ENCODE peak calls at places on chromosomes 3 and 15, in six cellular contexts. One of them, this sample, is unnamed.

GRCh38 chr15:58551084-58551763 is 119.4 kb downstream of the LIPC start:
- DNase-seq in GM13976: no peak
- DNase-seq in IMR-90: no peak
- DNase-seq in activated B cell treated with CpG ODN at 0.5 μM for 24 hours: no peak
- DNase-seq in NCI-H1694 treated with DMSO at 0.1 percent for 48 hours: no peak
- DNase-seq in left colon: no peak
- DNase-seq in this sample: no peak

GRCh38 chr3:190108789-190109188 is 11.9 kb downstream of the P3H2 start:
- DNase-seq in IMR-90: no peak
- DNase-seq in GM13976: no peak
- DNase-seq in left colon: no peak
- DNase-seq in activated B cell treated with CpG ODN at 0.5 μM for 24 hours: no peak
- DNase-seq in NCI-H1694 treated with DMSO at 0.1 percent for 48 hours: no peak
- DNase-seq in this sample: no peak

GRCh38 chr15:71629147-71629760 is 181.1 kb upstream of the NR2E3 start:
- DNase-seq in left colon: no peak
- DNase-seq in activated B cell treated with CpG ODN at 0.5 μM for 24 hours: no peak
- DNase-seq in IMR-90: no peak
- DNase-seq in GM13976: no peak
- DNase-seq in NCI-H1694 treated with DMSO at 0.1 percent for 48 hours: no peak
- DNase-seq in this sample: no peak

GRCh38 chr3:151425640-151426336 is 35.1 kb downstream of the IGSF10 start:
- DNase-seq in GM13976: peak; percentile 25
- DNase-seq in NCI-H1694 treated with DMSO at 0.1 percent for 48 hours: no peak
- DNase-seq in IMR-90: no peak
- DNase-seq in activated B cell treated with CpG ODN at 0.5 μM for 24 hours: no peak
- DNase-seq in left colon: no peak
- DNase-seq in this sample: no peak

GRCh38 chr3:107414325-107414964 is 37.2 kb downstream of the CCDC54 start:
- DNase-seq in activated B cell treated with CpG ODN at 0.5 μM for 24 hours: no peak
- DNase-seq in NCI-H1694 treated with DMSO at 0.1 percent for 48 hours: no peak
- DNase-seq in left colon: no peak
- DNase-seq in GM13976: no peak
- DNase-seq in IMR-90: no peak
- DNase-seq in this sample: no peak

GRCh38 chr3:42526616-42527367 is 24.3 kb downstream of the VIPR1 start:
- DNase-seq in activated B cell treated with CpG ODN at 0.5 μM for 24 hours: no peak
- DNase-seq in IMR-90: no peak
- DNase-seq in left colon: no peak
- DNase-seq in GM13976: peak; percentile 68
- DNase-seq in NCI-H1694 treated with DMSO at 0.1 percent for 48 hours: no peak
- DNase-seq in this sample: no peak

GRCh38 chr15:92541197-92542190 is 114.1 kb downstream of the FAM174B start:
- DNase-seq in NCI-H1694 treated with DMSO at 0.1 percent for 48 hours: peak; percentile 31
- DNase-seq in IMR-90: no peak
- DNase-seq in left colon: no peak
- DNase-seq in GM13976: no peak
- DNase-seq in activated B cell treated with CpG ODN at 0.5 μM for 24 hours: no peak
- DNase-seq in this sample: no peak

GRCh38 chr15:43104426-43104825 is 1.4 kb downstream of the UBR1 start:
- DNase-seq in NCI-H1694 treated with DMSO at 0.1 percent for 48 hours: no peak
- DNase-seq in left colon: no peak
- DNase-seq in activated B cell treated with CpG ODN at 0.5 μM for 24 hours: no peak
- DNase-seq in IMR-90: peak; percentile 9
- DNase-seq in GM13976: no peak
- DNase-seq in this sample: no peak

GRCh38 chr3:193974147-193974546 is 161.8 kb upstream of the HES1 start:
- DNase-seq in NCI-H1694 treated with DMSO at 0.1 percent for 48 hours: no peak
- DNase-seq in activated B cell treated with CpG ODN at 0.5 μM for 24 hours: no peak
- DNase-seq in GM13976: no peak
- DNase-seq in left colon: no peak
- DNase-seq in IMR-90: peak; percentile 42
- DNase-seq in this sample: no peak

GRCh38 chr15:80574590-80574989 is 120.5 kb upstream of the ABHD17C start:
- DNase-seq in GM13976: no peak
- DNase-seq in NCI-H1694 treated with DMSO at 0.1 percent for 48 hours: no peak
- DNase-seq in activated B cell treated with CpG ODN at 0.5 μM for 24 hours: no peak
- DNase-seq in IMR-90: no peak
- DNase-seq in left colon: no peak
- DNase-seq in this sample: no peak

GRCh38 chr3:37279226-37279625 is 104.8 kb upstream of the LRRFIP2 start:
- DNase-seq in NCI-H1694 treated with DMSO at 0.1 percent for 48 hours: no peak
- DNase-seq in GM13976: no peak
- DNase-seq in IMR-90: peak; percentile 28
- DNase-seq in left colon: no peak
- DNase-seq in activated B cell treated with CpG ODN at 0.5 μM for 24 hours: no peak
- DNase-seq in this sample: no peak

GRCh38 chr3:10508619-10509260 is 3.4 kb upstream of the ATP2B2 start:
- DNase-seq in left colon: no peak
- DNase-seq in activated B cell treated with CpG ODN at 0.5 μM for 24 hours: no peak
- DNase-seq in IMR-90: no peak
- DNase-seq in GM13976: no peak
- DNase-seq in NCI-H1694 treated with DMSO at 0.1 percent for 48 hours: no peak
- DNase-seq in this sample: no peak

GRCh38 chr15:43505723-43506122 is 11.7 kb upstream of the MAP1A start:
- DNase-seq in IMR-90: peak; percentile 92
- DNase-seq in left colon: no peak
- DNase-seq in GM13976: no peak
- DNase-seq in activated B cell treated with CpG ODN at 0.5 μM for 24 hours: no peak
- DNase-seq in NCI-H1694 treated with DMSO at 0.1 percent for 48 hours: no peak
- DNase-seq in this sample: no peak

GRCh38 chr3:13106308-13106970 is 33.2 kb upstream of the IQSEC1 start:
- DNase-seq in activated B cell treated with CpG ODN at 0.5 μM for 24 hours: no peak
- DNase-seq in IMR-90: no peak
- DNase-seq in NCI-H1694 treated with DMSO at 0.1 percent for 48 hours: no peak
- DNase-seq in left colon: peak; percentile 10
- DNase-seq in GM13976: no peak
- DNase-seq in this sample: no peak

GRCh38 chr3:50187750-50188149 is 3.7 kb upstream of the GNAT1 start:
- DNase-seq in NCI-H1694 treated with DMSO at 0.1 percent for 48 hours: no peak
- DNase-seq in IMR-90: no peak
- DNase-seq in left colon: no peak
- DNase-seq in GM13976: no peak
- DNase-seq in activated B cell treated with CpG ODN at 0.5 μM for 24 hours: no peak
- DNase-seq in this sample: no peak

GRCh38 chr3:11604139-11604895 is 39.4 kb downstream of the VGLL4 start:
- DNase-seq in NCI-H1694 treated with DMSO at 0.1 percent for 48 hours: no peak
- DNase-seq in activated B cell treated with CpG ODN at 0.5 μM for 24 hours: no peak
- DNase-seq in GM13976: no peak
- DNase-seq in IMR-90: peak; percentile 90
- DNase-seq in left colon: no peak
- DNase-seq in this sample: no peak

GRCh38 chr15:59685737-59686297 is 3.3 kb downstream of the BNIP2 start:
- DNase-seq in NCI-H1694 treated with DMSO at 0.1 percent for 48 hours: no peak
- DNase-seq in IMR-90: peak; percentile 38
- DNase-seq in left colon: no peak
- DNase-seq in GM13976: no peak
- DNase-seq in activated B cell treated with CpG ODN at 0.5 μM for 24 hours: no peak
- DNase-seq in this sample: no peak

GRCh38 chr3:184564685-184565385 is 3.2 kb downstream of the EPHB3 start:
- DNase-seq in activated B cell treated with CpG ODN at 0.5 μM for 24 hours: no peak
- DNase-seq in GM13976: no peak
- DNase-seq in left colon: no peak
- DNase-seq in NCI-H1694 treated with DMSO at 0.1 percent for 48 hours: no peak
- DNase-seq in IMR-90: no peak
- DNase-seq in this sample: no peak

GRCh38 chr3:39819517-39820298 is 10.3 kb downstream of the MYRIP start:
- DNase-seq in GM13976: no peak
- DNase-seq in NCI-H1694 treated with DMSO at 0.1 percent for 48 hours: no peak
- DNase-seq in IMR-90: no peak
- DNase-seq in left colon: no peak
- DNase-seq in activated B cell treated with CpG ODN at 0.5 μM for 24 hours: no peak
- DNase-seq in this sample: no peak

GRCh38 chr3:123267821-123268220 is 66.1 kb downstream of the SEC22A start:
- DNase-seq in IMR-90: no peak
- DNase-seq in left colon: no peak
- DNase-seq in GM13976: no peak
- DNase-seq in activated B cell treated with CpG ODN at 0.5 μM for 24 hours: no peak
- DNase-seq in NCI-H1694 treated with DMSO at 0.1 percent for 48 hours: no peak
- DNase-seq in this sample: no peak

GRCh38 chr15:64166104-64166890 is 3.5 kb upstream of the PPIB start:
- DNase-seq in GM13976: no peak
- DNase-seq in NCI-H1694 treated with DMSO at 0.1 percent for 48 hours: no peak
- DNase-seq in activated B cell treated with CpG ODN at 0.5 μM for 24 hours: no peak
- DNase-seq in left colon: no peak
- DNase-seq in IMR-90: peak; percentile 35
- DNase-seq in this sample: no peak

GRCh38 chr3:159032311-159032710 is 230.5 kb downstream of the MFSD1 start:
- DNase-seq in left colon: no peak
- DNase-seq in NCI-H1694 treated with DMSO at 0.1 percent for 48 hours: no peak
- DNase-seq in GM13976: no peak
- DNase-seq in activated B cell treated with CpG ODN at 0.5 μM for 24 hours: no peak
- DNase-seq in IMR-90: no peak
- DNase-seq in this sample: no peak

GRCh38 chr3:69649713-69650419 is 89.4 kb upstream of the MITF start:
- DNase-seq in NCI-H1694 treated with DMSO at 0.1 percent for 48 hours: no peak
- DNase-seq in GM13976: no peak
- DNase-seq in IMR-90: peak; percentile 47
- DNase-seq in left colon: no peak
- DNase-seq in activated B cell treated with CpG ODN at 0.5 μM for 24 hours: no peak
- DNase-seq in this sample: peak; percentile 18

GRCh38 chr3:53711387-53711786 is 134.8 kb downstream of the CHDH start:
- DNase-seq in left colon: no peak
- DNase-seq in GM13976: no peak
- DNase-seq in IMR-90: no peak
- DNase-seq in NCI-H1694 treated with DMSO at 0.1 percent for 48 hours: no peak
- DNase-seq in activated B cell treated with CpG ODN at 0.5 μM for 24 hours: no peak
- DNase-seq in this sample: no peak

GRCh38 chr3:66038384-66038725 is 363 bp downstream of the MAGI1 start:
- DNase-seq in activated B cell treated with CpG ODN at 0.5 μM for 24 hours: no peak
- DNase-seq in GM13976: peak; percentile 58
- DNase-seq in NCI-H1694 treated with DMSO at 0.1 percent for 48 hours: no peak
- DNase-seq in left colon: no peak
- DNase-seq in IMR-90: no peak
- DNase-seq in this sample: peak; percentile 6

GRCh38 chr3:11335056-11335608 is 62.9 kb downstream of the ATG7 start:
- DNase-seq in left colon: no peak
- DNase-seq in GM13976: peak; percentile 69
- DNase-seq in IMR-90: peak; percentile 81
- DNase-seq in activated B cell treated with CpG ODN at 0.5 μM for 24 hours: no peak
- DNase-seq in NCI-H1694 treated with DMSO at 0.1 percent for 48 hours: peak; percentile 27
- DNase-seq in this sample: peak; percentile 59

GRCh38 chr3:126629999-126630398 is 24.9 kb downstream of the TXNRD3 start:
- DNase-seq in left colon: no peak
- DNase-seq in GM13976: no peak
- DNase-seq in activated B cell treated with CpG ODN at 0.5 μM for 24 hours: no peak
- DNase-seq in IMR-90: no peak
- DNase-seq in NCI-H1694 treated with DMSO at 0.1 percent for 48 hours: no peak
- DNase-seq in this sample: no peak

GRCh38 chr3:169241575-169241927 is 422.0 kb downstream of the MECOM start:
- DNase-seq in left colon: no peak
- DNase-seq in IMR-90: peak; percentile 65
- DNase-seq in activated B cell treated with CpG ODN at 0.5 μM for 24 hours: no peak
- DNase-seq in GM13976: no peak
- DNase-seq in NCI-H1694 treated with DMSO at 0.1 percent for 48 hours: no peak
- DNase-seq in this sample: peak; percentile 22

GRCh38 chr3:56747150-56747549 is 54.6 kb downstream of the ARHGEF3 start:
- DNase-seq in activated B cell treated with CpG ODN at 0.5 μM for 24 hours: no peak
- DNase-seq in IMR-90: no peak
- DNase-seq in left colon: no peak
- DNase-seq in GM13976: no peak
- DNase-seq in NCI-H1694 treated with DMSO at 0.1 percent for 48 hours: no peak
- DNase-seq in this sample: no peak

GRCh38 chr3:120875989-120876388 is 32.0 kb upstream of the STXBP5L start:
- DNase-seq in left colon: no peak
- DNase-seq in IMR-90: no peak
- DNase-seq in GM13976: no peak
- DNase-seq in activated B cell treated with CpG ODN at 0.5 μM for 24 hours: no peak
- DNase-seq in NCI-H1694 treated with DMSO at 0.1 percent for 48 hours: no peak
- DNase-seq in this sample: no peak

GRCh38 chr15:38636597-38636996 is 72.0 kb upstream of the RASGRP1 start:
- DNase-seq in GM13976: no peak
- DNase-seq in activated B cell treated with CpG ODN at 0.5 μM for 24 hours: no peak
- DNase-seq in NCI-H1694 treated with DMSO at 0.1 percent for 48 hours: no peak
- DNase-seq in left colon: no peak
- DNase-seq in IMR-90: no peak
- DNase-seq in this sample: no peak

GRCh38 chr3:86282106-86282787 is 708.7 kb downstream of the VGLL3 start:
- DNase-seq in activated B cell treated with CpG ODN at 0.5 μM for 24 hours: no peak
- DNase-seq in IMR-90: no peak
- DNase-seq in NCI-H1694 treated with DMSO at 0.1 percent for 48 hours: no peak
- DNase-seq in left colon: no peak
- DNase-seq in GM13976: no peak
- DNase-seq in this sample: no peak

GRCh38 chr3:141020139-141020940 is 30.8 kb upstream of the SPSB4 start:
- DNase-seq in GM13976: no peak
- DNase-seq in left colon: no peak
- DNase-seq in activated B cell treated with CpG ODN at 0.5 μM for 24 hours: no peak
- DNase-seq in IMR-90: no peak
- DNase-seq in NCI-H1694 treated with DMSO at 0.1 percent for 48 hours: no peak
- DNase-seq in this sample: no peak

GRCh38 chr15:90681480-90681879 is 35.7 kb upstream of the BLM start:
- DNase-seq in NCI-H1694 treated with DMSO at 0.1 percent for 48 hours: no peak
- DNase-seq in GM13976: no peak
- DNase-seq in activated B cell treated with CpG ODN at 0.5 μM for 24 hours: no peak
- DNase-seq in IMR-90: peak; percentile 93
- DNase-seq in left colon: no peak
- DNase-seq in this sample: no peak

GRCh38 chr3:3053974-3054373 is 56.2 kb downstream of the IL5RA start:
- DNase-seq in activated B cell treated with CpG ODN at 0.5 μM for 24 hours: no peak
- DNase-seq in GM13976: no peak
- DNase-seq in NCI-H1694 treated with DMSO at 0.1 percent for 48 hours: no peak
- DNase-seq in IMR-90: peak; percentile 12
- DNase-seq in left colon: no peak
- DNase-seq in this sample: no peak

GRCh38 chr3:144557515-144557914 is 585.9 kb downstream of the DIPK2A start:
- DNase-seq in NCI-H1694 treated with DMSO at 0.1 percent for 48 hours: no peak
- DNase-seq in activated B cell treated with CpG ODN at 0.5 μM for 24 hours: no peak
- DNase-seq in IMR-90: no peak
- DNase-seq in GM13976: no peak
- DNase-seq in left colon: no peak
- DNase-seq in this sample: no peak

GRCh38 chr3:5948081-5948480 is 760.6 kb downstream of the EDEM1 start:
- DNase-seq in NCI-H1694 treated with DMSO at 0.1 percent for 48 hours: no peak
- DNase-seq in IMR-90: no peak
- DNase-seq in activated B cell treated with CpG ODN at 0.5 μM for 24 hours: no peak
- DNase-seq in left colon: no peak
- DNase-seq in GM13976: no peak
- DNase-seq in this sample: no peak

GRCh38 chr15:88912500-88912921 is 668 bp downstream of the MFGE8 start:
- DNase-seq in NCI-H1694 treated with DMSO at 0.1 percent for 48 hours: no peak
- DNase-seq in activated B cell treated with CpG ODN at 0.5 μM for 24 hours: no peak
- DNase-seq in left colon: no peak
- DNase-seq in GM13976: peak; percentile 33
- DNase-seq in IMR-90: no peak
- DNase-seq in this sample: no peak

GRCh38 chr3:53938645-53939044 is 47.0 kb upstream of the SELENOK start:
- DNase-seq in NCI-H1694 treated with DMSO at 0.1 percent for 48 hours: peak; percentile 19
- DNase-seq in IMR-90: peak; percentile 52
- DNase-seq in left colon: no peak
- DNase-seq in activated B cell treated with CpG ODN at 0.5 μM for 24 hours: no peak
- DNase-seq in GM13976: peak; percentile 53
- DNase-seq in this sample: peak; percentile 45